ENCODE peak calls at places on chromosomes 11 and 22, in seven cellular contexts. W, K, O, C, Y, R and U are unnamed samples.

GRCh38 chr11:8062781-8063257 is 18.2 kb upstream of the TUB start:
- DNase-seq in R (no peak), W (no peak), K (no peak), C (no peak), Y (no peak), O (no peak), U (no peak)

GRCh38 chr11:70483940-70484339 is 85.6 kb downstream of the CTTN start:
- DNase-seq in O (no peak), Y (no peak), C (no peak), R (no peak), W (no peak), K (no peak), U (no peak)

GRCh38 chr22:41001722-41002122 is 50.5 kb downstream of the RBX1 start:
- DNase-seq in Y (peak; percentile 44), R (no peak), K (no peak), W (no peak), O (no peak), C (no peak), U (no peak)

GRCh38 chr11:103798029-103798428 is 238.4 kb upstream of the DDI1 start:
- DNase-seq in K (no peak), O (no peak), Y (peak; percentile 78), W (no peak), R (no peak), C (no peak), U (no peak)

GRCh38 chr22:46043339-46043738 is 66.4 kb upstream of the WNT7B start:
- DNase-seq in C (peak; percentile 16), K (no peak), Y (no peak), W (peak; percentile 27), O (peak; percentile 40), R (no peak), U (peak; percentile 39)

GRCh38 chr11:126355324-126355925 is at the start of gene ST3GAL4:
- DNase-seq in R (no peak), Y (peak; percentile 52), O (peak; percentile 92), W (peak; percentile 93), C (peak; percentile 90), K (peak; percentile 92), U (peak; percentile 33)

GRCh38 chr11:30911247-30911646 is 325.1 kb upstream of the MPPED2 start:
- DNase-seq in C (no peak), K (no peak), W (no peak), R (no peak), O (no peak), Y (no peak), U (no peak)

GRCh38 chr22:31501738-31502137 is 5.4 kb downstream of the SFI1 start:
- DNase-seq in Y (no peak), C (no peak), O (no peak), K (no peak), W (no peak), R (no peak), U (no peak)

GRCh38 chr11:134562941-134563471 is 151.0 kb upstream of the B3GAT1 start:
- DNase-seq in W (no peak), Y (no peak), K (no peak), C (peak; percentile 8), O (no peak), R (no peak), U (no peak)

GRCh38 chr22:17583151-17583550 is 19.9 kb downstream of the SLC25A18 start:
- DNase-seq in Y (no peak), K (no peak), W (no peak), R (no peak), O (no peak), C (no peak), U (no peak)

GRCh38 chr11:108218912-108219783 is 3.3 kb downstream of the NPAT start:
- DNase-seq in O (no peak), C (no peak), K (no peak), W (no peak), Y (no peak), R (no peak), U (no peak)

GRCh38 chr11:2413735-2414579 is 13.4 kb downstream of the TSSC4 start:
- DNase-seq in C (no peak), Y (no peak), R (no peak), W (no peak), O (no peak), K (no peak), U (no peak)

GRCh38 chr11:117809236-117810055 is 12.4 kb upstream of the DSCAML1 start:
- DNase-seq in W (peak; percentile 66), O (peak; percentile 51), C (peak; percentile 89), Y (peak; percentile 8), K (peak; percentile 66), R (peak; percentile 63), U (peak; percentile 51)

GRCh38 chr22:36797334-36797733 is 19.5 kb downstream of the PVALB start:
- DNase-seq in R (no peak), K (no peak), Y (no peak), W (no peak), C (no peak), O (no peak), U (no peak)

GRCh38 chr11:75703709-75704237 is 13.9 kb upstream of the MOGAT2 start:
- DNase-seq in Y (no peak), K (no peak), O (no peak), R (no peak), W (no peak), C (no peak), U (no peak)

GRCh38 chr11:130124096-130124495 is 35.5 kb upstream of the ST14 start:
- DNase-seq in C (no peak), R (peak; percentile 61), K (peak; percentile 88), O (no peak), Y (peak; percentile 89), W (peak; percentile 92), U (peak; percentile 62)

GRCh38 chr11:100445231-100445735 is 241.8 kb upstream of the ARHGAP42 start:
- DNase-seq in K (no peak), W (no peak), O (no peak), R (no peak), C (peak; percentile 31), Y (no peak), U (no peak)

DNA sequence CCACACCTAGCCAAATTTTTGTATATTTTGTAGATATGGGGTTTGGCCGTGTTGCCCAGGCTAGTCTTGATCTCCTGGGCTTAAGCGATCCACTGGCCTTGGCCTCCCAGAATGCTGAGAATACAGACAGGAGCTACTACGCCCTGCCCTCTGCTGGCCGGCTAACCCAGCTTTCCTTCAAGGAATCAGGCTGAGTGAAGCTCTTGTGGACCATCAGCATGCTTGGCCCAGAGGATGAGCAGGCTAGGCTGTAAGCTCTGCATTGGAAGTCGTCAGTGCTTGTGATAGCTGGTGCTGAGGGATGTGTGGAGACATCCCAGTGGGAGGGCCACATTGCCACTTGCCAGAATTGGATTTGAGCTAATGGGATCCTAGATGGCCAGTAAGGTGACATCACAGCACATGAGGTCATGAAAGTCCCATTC is 60.6 kb downstream of the MED15 start:
- DNase-seq in C (peak; percentile 70), R (peak; percentile 23), W (no peak), K (no peak), Y (peak; percentile 59), O (no peak), U (peak; percentile 49)
- H3K36me3 ChIP-seq in C (no peaks in the 10 kb centered on the region), R (peaks cover 23% of the 10 kb centered on the region), W (peaks cover 9% of the 10 kb centered on the region), K (peaks cover 78% of the 10 kb centered on the region), Y (peaks cover 60% of the 10 kb centered on the region), O (no peaks in the 10 kb centered on the region), U (no peaks in the 10 kb centered on the region)

GRCh38 chr11:36155301-36155700 is 133.9 kb downstream of the COMMD9 start:
- DNase-seq in R (no peak), Y (no peak), K (peak; percentile 20), O (peak; percentile 70), C (peak; percentile 28), W (no peak), U (no peak)

GRCh38 chr11:36157151-36157519 is 132.1 kb downstream of the COMMD9 start:
- DNase-seq in W (no peak), K (no peak), Y (no peak), O (no peak), R (no peak), C (no peak), U (no peak)

GRCh38 chr11:36156486-36157150 is 132.6 kb downstream of the COMMD9 start:
- DNase-seq in C (no peak), R (no peak), W (no peak), O (peak; percentile 35), K (no peak), Y (peak; percentile 36), U (no peak)

GRCh38 chr11:36153581-36153980 is 135.6 kb downstream of the COMMD9 start:
- DNase-seq in W (no peak), C (no peak), Y (peak; percentile 35), K (no peak), O (no peak), R (no peak), U (no peak)

GRCh38 chr11:36155770-36156485 is 133.3 kb downstream of the COMMD9 start:
- DNase-seq in K (no peak), R (no peak), C (no peak), O (peak; percentile 35), W (no peak), Y (peak; percentile 78), U (no peak)
- TF ChIP-seq CTCF in K (no peak), R (no peak), C (no peak), O (no peak), W (no peak), Y (peak; percentile 4), U (no peak)

GRCh38 chr22:49852898-49853894 is at the start of gene ZBED4:
- DNase-seq in C (peak; percentile 94), Y (peak; percentile 94), R (peak; percentile 90), O (peak; percentile 99), K (peak; percentile 97), W (peak; percentile 99), U (peak; percentile 95)
- TF ChIP-seq POLR2A in C (peak; percentile 69), Y (peak; percentile 53), R (peak; percentile 80), O (peak; percentile 64), K (peak; percentile 60), W (peak; percentile 90), U (peak; percentile 82)

GRCh38 chr11:61011950-61012830 is 40.7 kb downstream of the CD6 start:
- DNase-seq in O (no peak), K (no peak), Y (peak; percentile 16), W (no peak), R (no peak), C (no peak), U (no peak)
- H3K36me3 ChIP-seq in O (no peaks in the 10 kb centered on the region), K (no peaks in the 10 kb centered on the region), Y (no peaks in the 10 kb centered on the region), W (no peaks in the 10 kb centered on the region), R (no peaks in the 10 kb centered on the region), C (no peaks in the 10 kb centered on the region), U (no peaks in the 10 kb centered on the region)

GRCh38 chr11:35134403-35135126 is 4.4 kb upstream of the CD44 start:
- DNase-seq in O (no peak), K (no peak), Y (no peak), W (no peak), R (no peak), C (no peak), U (no peak)

GRCh38 chr11:35133656-35134055 is 5.3 kb upstream of the CD44 start:
- DNase-seq in Y (no peak), O (no peak), R (no peak), W (no peak), C (no peak), K (no peak), U (no peak)

GRCh38 chr11:35131094-35131493 is 7.9 kb upstream of the CD44 start:
- DNase-seq in K (no peak), C (no peak), O (no peak), W (no peak), R (no peak), Y (no peak), U (no peak)

GRCh38 chr11:35135222-35135621 is 3.7 kb upstream of the CD44 start:
- DNase-seq in K (no peak), W (no peak), Y (no peak), R (no peak), C (no peak), O (no peak), U (no peak)

GRCh38 chr11:35131760-35132159 is 7.2 kb upstream of the CD44 start:
- DNase-seq in R (no peak), K (no peak), W (no peak), C (no peak), Y (no peak), O (no peak), U (no peak)
- TF ChIP-seq CTCF in R (no peak), K (no peak), W (no peak), C (no peak), Y (no peak), O (no peak), U (no peak)

GRCh38 chr22:50525104-50525958 is at the start of gene SCO2:
- DNase-seq in W (peak; percentile 97), Y (peak; percentile 97), R (peak; percentile 93), O (peak; percentile 98), K (peak; percentile 97), C (peak; percentile 96), U (peak; percentile 99)
- TF ChIP-seq POLR2A in W (peak; percentile 92), Y (peak; percentile 83), R (peak; percentile 79), O (peak; percentile 56), K (peak; percentile 57), C (no peak), U (peak; percentile 91)